ENCODE peak calls at places on chromosome 13, in nine cellular contexts. Z, R, S, N, E, O, V, M and D are unnamed samples.

GRCh38 chr13:51704399-51705306 is 99.3 kb downstream of the DHRS12 start:
- DNase-seq in Z (no peak), R (no peak), S (no peak), N (no peak), E (no peak), O (no peak), V (no peak), M (no peak), D (no peak)

GRCh38 chr13:40789275-40790231 is at the start of gene SLC25A15:
- DNase-seq in Z (peak; percentile 49), R (no peak), S (peak; percentile 67), N (peak; percentile 99), E (no peak), O (no peak), V (peak; percentile 72), M (peak; percentile 91), D (no peak)

GRCh38 chr13:107119989-107120881 is 552.3 kb upstream of the ARGLU1 start:
- DNase-seq in Z (no peak), R (no peak), S (no peak), N (no peak), E (no peak), O (no peak), V (no peak), M (no peak), D (no peak)

GRCh38 chr13:44259045-44260042 is 114.3 kb upstream of the SERP2 start:
- DNase-seq in Z (no peak), R (peak; percentile 50), S (peak; percentile 84), N (peak; percentile 83), E (no peak), O (no peak), V (peak; percentile 66), M (no peak), D (no peak)

GRCh38 chr13:99072356-99072755 is 94.5 kb upstream of the DOCK9 start:
- DNase-seq in Z (no peak), R (no peak), S (no peak), N (no peak), E (no peak), O (no peak), V (no peak), M (no peak), D (no peak)

GRCh38 chr13:113029061-113029445 is 60.0 kb downstream of the MCF2L start:
- DNase-seq in Z (no peak), R (no peak), S (no peak), N (no peak), E (no peak), O (no peak), V (no peak), M (no peak), D (no peak)

GRCh38 chr13:99431927-99432636 is 69.2 kb upstream of the TM9SF2 start:
- DNase-seq in Z (no peak), R (no peak), S (peak; percentile 41), N (no peak), E (no peak), O (no peak), V (no peak), M (no peak), D (no peak)

GRCh38 chr13:38008636-38009035 is 139.1 kb upstream of the TRPC4 start:
- DNase-seq in Z (no peak), R (peak; percentile 23), S (no peak), N (no peak), E (no peak), O (no peak), V (no peak), M (no peak), D (no peak)

GRCh38 chr13:52001120-52001731 is 10.0 kb downstream of the ATP7B start:
- DNase-seq in Z (no peak), R (no peak), S (no peak), N (no peak), E (no peak), O (no peak), V (peak; percentile 49), M (no peak), D (peak; percentile 10)

GRCh38 chr13:76904507-76904906 is 18.3 kb upstream of the KCTD12 start:
- DNase-seq in Z (no peak), R (no peak), S (no peak), N (no peak), E (no peak), O (no peak), V (no peak), M (no peak), D (no peak)

DNA sequence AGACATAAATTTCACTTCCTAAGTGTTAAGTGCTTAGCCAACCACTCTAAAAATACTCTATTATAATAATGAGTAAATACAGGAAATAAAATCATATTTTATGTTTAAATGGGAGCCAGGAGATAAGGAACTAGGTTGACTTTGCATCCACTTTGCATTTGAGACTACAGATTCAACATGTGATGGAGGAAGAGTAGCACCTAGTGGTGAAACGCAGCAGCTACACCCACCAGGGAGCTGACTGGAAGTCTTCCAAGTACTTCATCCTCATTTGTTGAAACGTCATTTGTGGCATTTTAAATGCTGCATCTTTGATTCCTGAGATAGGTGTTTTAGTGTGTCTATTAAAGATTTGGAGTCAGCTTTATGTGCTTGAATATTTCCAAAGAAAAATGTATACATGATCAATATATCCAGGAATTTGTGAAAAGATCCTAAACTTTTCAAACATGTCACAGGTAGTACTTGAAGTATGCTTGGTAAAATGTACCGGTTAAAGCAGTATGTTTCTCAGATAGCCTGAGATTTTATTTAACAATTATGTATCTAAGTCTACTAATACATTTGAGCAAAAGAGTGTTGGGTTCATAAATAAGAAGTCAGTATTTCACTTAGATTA is 17.4 kb upstream of the KCTD12 start:
- DNase-seq in Z (no peak), R (peak; percentile 63), S (peak; percentile 59), N (no peak), E (no peak), O (no peak), V (peak; percentile 80), M (no peak), D (no peak)
- TF ChIP-seq CTCF in Z (no peak), R (peak; percentile 91), S (peak; percentile 99), N (peak; percentile 100), E (peak; percentile 98), O (peak; percentile 85), V (peak; percentile 97), M (peak; percentile 90), D (peak; percentile 99)

DNA sequence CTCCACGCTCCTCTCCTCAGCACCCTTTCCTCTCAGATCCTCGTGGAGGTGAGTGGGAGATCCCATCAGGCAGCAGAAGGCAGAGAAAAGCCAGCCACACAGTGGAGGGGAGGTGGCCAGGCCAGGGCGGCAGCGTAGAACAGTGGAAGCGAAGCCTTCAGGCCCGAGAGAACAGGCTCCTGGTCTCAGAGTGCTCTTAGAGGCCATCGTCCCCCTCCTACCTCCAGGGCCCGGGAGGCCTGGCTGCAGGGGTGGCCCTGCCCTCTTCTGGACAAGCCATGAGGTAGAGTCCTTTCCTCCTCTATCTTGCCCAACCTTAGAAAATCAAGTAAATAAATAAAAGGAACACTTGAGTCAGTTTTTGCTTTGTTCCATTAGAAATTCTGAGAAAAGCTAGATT is 202.0 kb downstream of the KATNAL1 start:
- DNase-seq in Z (no peak), R (no peak), S (no peak), N (no peak), E (no peak), O (no peak), V (no peak), M (no peak), D (no peak)
- TF ChIP-seq CTCF in Z (no peak), R (no peak), S (no peak), N (no peak), E (no peak), O (no peak), V (no peak), M (no peak), D (no peak)

GRCh38 chr13:73767747-73768315 is 366.4 kb downstream of the KLF12 start:
- DNase-seq in Z (no peak), R (no peak), S (peak; percentile 48), N (no peak), E (no peak), O (no peak), V (no peak), M (no peak), D (no peak)
- TF ChIP-seq CTCF in Z (peak; percentile 17), R (no peak), S (peak; percentile 62), N (peak; percentile 45), E (peak; percentile 29), O (no peak), V (peak; percentile 36), M (no peak), D (peak; percentile 52)

DNA sequence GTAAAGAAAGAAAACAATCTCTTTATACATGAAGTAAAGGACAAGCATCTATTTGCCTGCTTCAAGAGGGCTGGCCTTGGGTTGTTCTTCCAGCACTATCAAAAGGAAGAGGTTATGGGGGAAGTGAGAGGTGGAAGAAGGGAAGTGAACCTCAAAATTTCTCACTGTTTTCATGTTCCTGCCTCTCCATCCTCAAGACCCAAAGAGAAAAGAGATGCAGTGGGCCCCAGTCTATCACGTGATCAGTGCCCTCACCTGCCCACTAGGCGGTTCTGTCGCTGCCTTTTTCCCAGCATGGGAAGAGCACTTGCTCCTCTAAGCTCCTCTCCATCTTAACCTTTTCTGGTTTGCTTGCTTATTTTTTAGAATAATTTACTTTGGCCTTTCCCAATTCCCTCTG is 6.2 kb upstream of the USP12 start:
- DNase-seq in Z (no peak), R (no peak), S (no peak), N (peak; percentile 32), E (no peak), O (no peak), V (no peak), M (no peak), D (no peak)
- TF ChIP-seq CTCF in Z (no peak), R (no peak), S (no peak), N (no peak), E (no peak), O (no peak), V (no peak), M (no peak), D (no peak)

DNA sequence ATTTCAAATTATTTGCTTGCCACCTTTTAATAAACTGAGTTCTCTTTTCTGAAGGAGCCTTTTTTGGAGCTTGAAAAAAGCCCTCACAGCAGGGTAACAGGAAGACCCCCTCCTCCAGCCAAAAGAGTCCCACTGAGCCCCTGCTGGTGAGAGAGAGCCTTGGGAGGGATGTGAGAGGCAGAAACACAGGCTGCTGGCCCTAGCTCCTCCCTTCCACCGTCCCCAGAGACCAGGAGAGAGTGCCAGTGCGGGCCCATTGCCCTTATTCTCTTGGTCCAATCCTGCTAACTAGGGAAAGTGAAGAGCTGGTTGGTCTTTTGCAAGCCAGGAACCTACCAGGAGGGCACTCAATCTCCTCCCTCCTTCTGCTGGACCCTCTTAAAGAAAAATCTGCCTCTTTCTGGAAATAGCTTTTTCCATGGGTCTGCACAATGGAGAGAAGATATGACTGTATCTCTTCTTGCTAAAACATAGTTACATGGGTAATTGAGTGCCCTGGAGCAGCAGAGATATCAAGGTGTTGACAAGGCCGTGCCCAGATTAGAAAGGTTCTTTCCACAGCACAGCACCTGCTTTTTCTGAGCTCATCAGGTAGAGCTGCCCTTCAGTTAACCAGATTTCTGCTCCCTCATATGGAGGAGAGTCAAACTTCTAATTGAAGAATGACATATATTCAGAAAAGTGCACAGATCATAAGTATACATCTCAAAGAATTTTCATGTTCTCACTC is 113.9 kb downstream of the LRCH1 start:
- DNase-seq in Z (no peak), R (no peak), S (no peak), N (no peak), E (no peak), O (no peak), V (no peak), M (no peak), D (no peak)
- TF ChIP-seq CTCF in Z (no peak), R (no peak), S (no peak), N (no peak), E (no peak), O (no peak), V (no peak), M (no peak), D (no peak)